ENCODE peak calls at places on chromosomes 6 and 20, in nine cellular contexts. H is uterus, I is adrenal gland, X is endothelial cell of umbilical vein, V is K562, D is H1, M is transverse colon, E is breast epithelium, R is body of pancreas. W is an unnamed sample. For H3K4me1, the result is how much of the 10 kb centered on the place peaks cover.

GRCh38 chr6:106963544-106963943 is 11.0 kb downstream of the CD24 start:
- DNase-seq in H (no peak), I (no peak), X (no peak), V (no peak), D (no peak), M (no peak), E (no peak), R (no peak), W (no peak)

GRCh38 chr6:122754191-122754731 is 25.3 kb upstream of the FABP7 start:
- DNase-seq in H (no peak), I (no peak), X (no peak), V (no peak), D (no peak), M (no peak), E (no peak), R (no peak), W (no peak)

GRCh38 chr6:31829633-31830492 is 2.3 kb downstream of the HSPA1B start:
- DNase-seq in H (no peak), I (no peak), X (peak), V (no peak), D (no peak), M (no peak), E (no peak), R (no peak), W (no peak)

GRCh38 chr6:137286926-137287325 is 67.7 kb upstream of the IFNGR1 start:
- DNase-seq in H (no peak), I (no peak), X (no peak), V (no peak), D (no peak), M (no peak), E (no peak), R (no peak), W (no peak)

GRCh38 chr6:157861814-157862213 is 38.8 kb downstream of the SNX9 start:
- DNase-seq in H (no peak), I (no peak), X (peak), V (no peak), D (no peak), M (no peak), E (no peak), R (no peak), W (no peak)

GRCh38 chr20:41046716-41047115 is 18.1 kb downstream of the TOP1 start:
- DNase-seq in H (no peak), I (no peak), X (no peak), V (no peak), D (no peak), M (no peak), E (no peak), R (no peak), W (no peak)

GRCh38 chr20:3158968-3159431 is 665 bp downstream of the FASTKD5 start:
- DNase-seq in H (no peak), I (no peak), X (no peak), V (peak), D (no peak), M (no peak), E (no peak), R (peak), W (no peak)

GRCh38 chr6:88683734-88684133 is 279.7 kb downstream of the RNGTT start:
- DNase-seq in H (no peak), I (no peak), X (peak), V (no peak), D (no peak), M (no peak), E (no peak), R (no peak), W (no peak)

GRCh38 chr6:9095671-9096260 is 660.4 kb upstream of the SLC35B3 start:
- DNase-seq in H (no peak), I (no peak), X (no peak), V (no peak), D (no peak), M (no peak), E (no peak), R (no peak), W (no peak)

GRCh38 chr6:167112421-167112820 is 10.5 kb upstream of the CCR6 start:
- DNase-seq in H (no peak), I (no peak), X (no peak), V (no peak), D (no peak), M (no peak), E (peak), R (no peak), W (no peak)

GRCh38 chr20:10467985-10468845 is 33.1 kb downstream of the SLX4IP start:
- DNase-seq in H (no peak), I (no peak), X (peak), V (no peak), D (no peak), M (no peak), E (no peak), R (no peak), W (no peak)

GRCh38 chr6:39166189-39166917 is 51.4 kb upstream of the SAYSD1 start:
- DNase-seq in H (peak), I (peak), X (peak), V (peak), D (peak), M (peak), E (peak), R (peak), W (peak)
- H3K4me1 ChIP-seq in H (under half), I (under half), X (under half), V (under half), D (under half), M (under half), E (under half), R (under half), W (under half)

GRCh38 chr6:33392168-33392947 is 735 bp downstream of the KIFC1 start:
- DNase-seq in H (no peak), I (no peak), X (peak), V (no peak), D (no peak), M (no peak), E (no peak), R (no peak), W (no peak)

GRCh38 chr6:33390767-33391277 is 801 bp upstream of the KIFC1 start:
- DNase-seq in H (no peak), I (no peak), X (no peak), V (no peak), D (no peak), M (no peak), E (no peak), R (no peak), W (no peak)

GRCh38 chr6:33392979-33393378 is 1.4 kb downstream of the KIFC1 start:
- DNase-seq in H (no peak), I (no peak), X (no peak), V (no peak), D (no peak), M (no peak), E (no peak), R (no peak), W (no peak)

GRCh38 chr6:33390173-33390572 is 1.4 kb upstream of the KIFC1 start:
- DNase-seq in H (no peak), I (no peak), X (no peak), V (no peak), D (no peak), M (no peak), E (no peak), R (no peak), W (no peak)

GRCh38 chr6:33391278-33392167 is at the start of gene KIFC1:
- DNase-seq in H (peak), I (peak), X (peak), V (peak), D (peak), M (peak), E (peak), R (peak), W (peak)
- TF ChIP-seq POLR2A in H (peak), I (no peak), X (peak), V (peak), D (no peak), M (peak), E (no peak), R (peak), W (no peak)

DNA sequence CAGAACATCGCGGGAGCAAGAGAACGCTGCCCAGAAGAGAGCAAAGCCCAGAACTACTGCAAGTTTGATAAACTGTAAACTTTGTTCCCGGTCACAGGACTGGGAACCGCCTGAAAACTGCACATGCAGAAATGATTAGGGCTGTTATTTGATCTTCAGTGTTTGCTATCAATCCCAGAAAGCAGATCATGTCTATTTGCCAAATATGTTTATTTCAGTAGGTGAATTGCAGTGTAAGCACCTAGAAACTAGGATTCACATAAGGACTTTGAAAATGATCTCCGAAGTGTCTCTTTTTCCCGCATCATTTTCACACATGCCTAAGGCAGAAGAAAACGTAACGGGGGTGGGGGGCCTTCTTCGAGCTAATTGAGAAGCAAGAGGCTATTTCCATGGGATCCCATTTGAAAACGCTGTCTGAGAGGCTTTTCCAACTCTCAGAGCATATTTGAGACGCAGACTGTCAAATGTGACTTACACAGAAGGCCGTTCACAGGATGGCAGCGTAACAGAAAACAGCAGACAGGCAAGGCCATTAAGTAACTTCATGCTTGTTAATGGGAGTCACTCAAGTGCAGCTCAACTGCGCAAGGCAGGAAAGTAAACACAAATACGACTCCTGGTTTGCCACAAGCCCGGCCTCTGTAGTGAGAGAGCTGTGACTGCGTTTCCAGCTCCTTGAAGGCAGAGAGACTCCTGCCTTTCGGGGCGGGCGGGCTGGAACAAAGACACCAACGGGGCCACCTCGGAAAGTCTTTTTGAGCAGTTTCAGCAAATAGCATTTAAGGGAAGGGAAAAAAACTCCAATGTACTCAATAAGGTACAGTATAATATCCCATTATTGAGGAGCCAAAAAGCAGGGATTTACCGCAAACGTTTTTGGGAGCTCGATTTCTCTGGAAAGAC is 144.7 kb upstream of the ZNF217 start:
- DNase-seq in H (peak), I (peak), X (no peak), V (peak), D (peak), M (peak), E (peak), R (peak), W (peak)
- H3K4me1 ChIP-seq in H (under half), I (under half), X (under half), V (under half), D (under half), M (under half), E (under half), R (half or more), W (under half)

DNA sequence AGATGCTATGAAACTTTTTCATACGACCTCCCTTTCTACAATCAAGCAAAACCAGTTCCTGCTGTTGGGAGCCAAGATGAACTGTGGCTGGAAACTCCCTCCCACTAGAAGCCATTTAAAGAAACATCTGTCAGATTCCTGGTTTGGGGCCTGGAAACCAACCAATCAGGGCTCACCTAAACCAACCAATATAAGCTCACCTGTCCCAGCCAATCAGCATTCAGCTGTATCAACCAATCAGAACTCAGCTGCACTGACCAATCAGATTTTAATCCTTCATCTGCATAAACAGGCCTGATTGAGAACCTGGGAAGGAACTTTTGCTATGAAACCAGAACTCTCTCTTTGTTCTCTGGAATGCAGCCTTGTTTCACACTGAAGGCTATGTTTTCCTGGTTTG is 42.4 kb downstream of the SNX14 start:
- DNase-seq in H (no peak), I (no peak), X (no peak), V (peak), D (no peak), M (no peak), E (no peak), R (no peak), W (no peak)
- TF ChIP-seq POLR2A in H (no peak), I (no peak), X (no peak), V (no peak), D (no peak), M (no peak), E (no peak), R (no peak), W (no peak)

GRCh38 chr6:35491558-35492541 is 5.0 kb downstream of the TEAD3 start:
- DNase-seq in H (peak), I (no peak), X (no peak), V (no peak), D (no peak), M (no peak), E (no peak), R (no peak), W (no peak)
- H3K4me1 ChIP-seq in H (under half), I (under half), X (under half), V (half or more), D (half or more), M (half or more), E (under half), R (half or more), W (under half)

DNA sequence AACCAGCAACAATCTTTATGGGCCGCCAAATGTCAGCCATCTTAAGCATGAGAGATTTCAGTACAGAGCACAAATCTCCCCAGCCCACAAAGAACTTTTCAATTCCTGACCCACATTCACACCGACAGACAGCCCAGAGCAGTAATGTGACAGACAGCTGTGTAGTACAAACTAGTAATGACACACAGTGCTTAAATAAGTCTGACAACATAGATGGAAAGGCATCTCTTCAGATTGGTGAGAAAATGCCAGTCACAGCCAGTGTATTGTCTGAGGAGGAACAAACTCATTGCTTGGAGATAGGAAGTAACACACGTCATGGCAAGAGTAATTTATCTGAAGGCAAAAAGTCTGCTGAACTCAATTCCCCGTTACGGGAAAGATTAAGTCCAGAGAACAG is 36.0 kb downstream of the KIZ start:
- DNase-seq in H (no peak), I (no peak), X (no peak), V (no peak), D (no peak), M (no peak), E (no peak), R (no peak), W (no peak)
- TF ChIP-seq POLR2A in H (no peak), I (no peak), X (no peak), V (no peak), D (no peak), M (no peak), E (no peak), R (no peak), W (no peak)

GRCh38 chr20:539236-539635 is 4.4 kb downstream of the CSNK2A1 start:
- DNase-seq in H (no peak), I (no peak), X (no peak), V (no peak), D (no peak), M (no peak), E (no peak), R (no peak), W (no peak)

GRCh38 chr20:536426-537012 is 7.1 kb downstream of the CSNK2A1 start:
- DNase-seq in H (no peak), I (no peak), X (no peak), V (no peak), D (no peak), M (no peak), E (no peak), R (no peak), W (no peak)

GRCh38 chr20:532530-532929 is 11.1 kb downstream of the CSNK2A1 start:
- DNase-seq in H (no peak), I (no peak), X (no peak), V (no peak), D (no peak), M (no peak), E (no peak), R (no peak), W (no peak)

GRCh38 chr20:537983-538382 is 5.6 kb downstream of the CSNK2A1 start:
- DNase-seq in H (no peak), I (no peak), X (no peak), V (no peak), D (no peak), M (no peak), E (no peak), R (no peak), W (no peak)

GRCh38 chr20:535958-536357 is 7.6 kb downstream of the CSNK2A1 start:
- DNase-seq in H (no peak), I (no peak), X (peak), V (no peak), D (no peak), M (peak), E (no peak), R (no peak), W (no peak)
- H3K4me1 ChIP-seq in H (under half), I (under half), X (under half), V (half or more), D (under half), M (half or more), E (under half), R (half or more), W (under half)

GRCh38 chr20:50621068-50621467 is 70.3 kb downstream of the RIPOR3 start:
- DNase-seq in H (no peak), I (no peak), X (no peak), V (no peak), D (no peak), M (no peak), E (no peak), R (no peak), W (no peak)

GRCh38 chr20:50628326-50628725 is 63.0 kb downstream of the RIPOR3 start:
- DNase-seq in H (no peak), I (no peak), X (no peak), V (no peak), D (no peak), M (no peak), E (no peak), R (no peak), W (no peak)

GRCh38 chr20:50625986-50626677 is 65.2 kb downstream of the RIPOR3 start:
- DNase-seq in H (peak), I (peak), X (no peak), V (peak), D (no peak), M (peak), E (no peak), R (peak), W (peak)

GRCh38 chr20:50627747-50628146 is 63.6 kb downstream of the RIPOR3 start:
- DNase-seq in H (no peak), I (no peak), X (no peak), V (no peak), D (no peak), M (no peak), E (no peak), R (no peak), W (no peak)

GRCh38 chr20:50624351-50625016 is 66.9 kb downstream of the RIPOR3 start:
- DNase-seq in H (no peak), I (no peak), X (no peak), V (no peak), D (no peak), M (no peak), E (peak), R (peak), W (no peak)
- TF ChIP-seq POLR2A in H (no peak), I (no peak), X (no peak), V (no peak), D (no peak), M (no peak), E (no peak), R (no peak), W (no peak)

DNA sequence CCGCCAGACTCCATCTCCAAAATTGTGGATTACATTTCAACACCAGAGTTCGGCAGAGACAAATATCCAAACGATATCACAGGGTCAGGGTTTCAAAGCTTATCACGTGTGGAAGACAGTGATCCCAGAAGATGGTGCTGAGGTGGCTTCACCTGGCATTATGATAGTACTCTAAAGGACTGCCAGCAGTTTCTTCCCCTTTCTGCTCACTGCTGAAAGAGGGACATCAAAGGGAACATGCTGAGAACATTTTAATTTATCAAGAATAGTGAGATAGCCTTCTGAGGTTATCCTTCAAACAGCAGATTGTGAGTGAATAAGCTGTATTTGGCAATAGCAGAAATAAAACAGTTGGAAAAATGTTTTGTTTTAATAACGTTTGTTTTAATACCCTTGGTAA is 79.7 kb downstream of the FIG4 start:
- DNase-seq in H (no peak), I (no peak), X (no peak), V (no peak), D (no peak), M (no peak), E (no peak), R (no peak), W (no peak)
- H3K4me1 ChIP-seq in H (under half), I (under half), X (under half), V (under half), D (under half), M (under half), E (under half), R (under half), W (under half)

GRCh38 chr6:79078057-79078969 is at the start of gene PHIP:
- DNase-seq in H (peak), I (peak), X (peak), V (peak), D (peak), M (peak), E (peak), R (peak), W (peak)
- TF ChIP-seq POLR2A in H (no peak), I (peak), X (peak), V (peak), D (peak), M (peak), E (peak), R (peak), W (peak)

W was measured in heart left ventricle.